ENCODE peak calls at places on chromosome 13, in seven cellular contexts. One of them, this sample, is unnamed.

GRCh38 chr13:91185294-91185863 is 162.1 kb upstream of the MIR17HG start:
- DNase-seq in Right ventricle myocardium inferior: no peak
- DNase-seq in uterus: no peak
- DNase-seq in anterior cingulate cortex: no peak
- DNase-seq in stimulated activated CD4-positive, alpha-beta T cell treated with anti-CD3 and anti-CD28 coated beads, Interleukin-1b, Interleukin-23, amount 100 ng/mL, for 24 hours: no peak
- DNase-seq in left ventricle myocardium inferior: no peak
- DNase-seq in AG10803: no peak
- DNase-seq in this sample: no peak

GRCh38 chr13:40059540-40060232 is 404.2 kb downstream of the COG6 start:
- DNase-seq in Right ventricle myocardium inferior: no peak
- DNase-seq in uterus: no peak
- DNase-seq in anterior cingulate cortex: no peak
- DNase-seq in stimulated activated CD4-positive, alpha-beta T cell treated with anti-CD3 and anti-CD28 coated beads, Interleukin-1b, Interleukin-23, amount 100 ng/mL, for 24 hours: no peak
- DNase-seq in left ventricle myocardium inferior: no peak
- DNase-seq in AG10803: peak; percentile 10
- DNase-seq in this sample: no peak

GRCh38 chr13:96671073-96671472 is 323.2 kb downstream of the OXGR1 start:
- DNase-seq in Right ventricle myocardium inferior: no peak
- DNase-seq in uterus: no peak
- DNase-seq in anterior cingulate cortex: no peak
- DNase-seq in stimulated activated CD4-positive, alpha-beta T cell treated with anti-CD3 and anti-CD28 coated beads, Interleukin-1b, Interleukin-23, amount 100 ng/mL, for 24 hours: no peak
- DNase-seq in left ventricle myocardium inferior: no peak
- DNase-seq in AG10803: peak; percentile 8
- DNase-seq in this sample: no peak

GRCh38 chr13:90502143-90502542 is 845.3 kb upstream of the MIR17HG start:
- DNase-seq in Right ventricle myocardium inferior: peak; percentile 65
- DNase-seq in uterus: no peak
- DNase-seq in anterior cingulate cortex: no peak
- DNase-seq in stimulated activated CD4-positive, alpha-beta T cell treated with anti-CD3 and anti-CD28 coated beads, Interleukin-1b, Interleukin-23, amount 100 ng/mL, for 24 hours: no peak
- DNase-seq in left ventricle myocardium inferior: peak; percentile 26
- DNase-seq in AG10803: no peak
- DNase-seq in this sample: no peak

GRCh38 chr13:66933994-66934393 is 296.1 kb downstream of the PCDH9 start:
- DNase-seq in Right ventricle myocardium inferior: no peak
- DNase-seq in uterus: no peak
- DNase-seq in anterior cingulate cortex: no peak
- DNase-seq in stimulated activated CD4-positive, alpha-beta T cell treated with anti-CD3 and anti-CD28 coated beads, Interleukin-1b, Interleukin-23, amount 100 ng/mL, for 24 hours: no peak
- DNase-seq in left ventricle myocardium inferior: no peak
- DNase-seq in AG10803: peak; percentile 29
- DNase-seq in this sample: no peak

GRCh38 chr13:73952683-73953082 is 181.5 kb downstream of the KLF12 start:
- DNase-seq in Right ventricle myocardium inferior: no peak
- DNase-seq in uterus: no peak
- DNase-seq in anterior cingulate cortex: no peak
- DNase-seq in stimulated activated CD4-positive, alpha-beta T cell treated with anti-CD3 and anti-CD28 coated beads, Interleukin-1b, Interleukin-23, amount 100 ng/mL, for 24 hours: no peak
- DNase-seq in left ventricle myocardium inferior: no peak
- DNase-seq in AG10803: peak; percentile 17
- DNase-seq in this sample: no peak

GRCh38 chr13:71964491-71965108 is 97.6 kb upstream of the DACH1 start:
- DNase-seq in Right ventricle myocardium inferior: no peak
- DNase-seq in uterus: no peak
- DNase-seq in anterior cingulate cortex: no peak
- DNase-seq in stimulated activated CD4-positive, alpha-beta T cell treated with anti-CD3 and anti-CD28 coated beads, Interleukin-1b, Interleukin-23, amount 100 ng/mL, for 24 hours: no peak
- DNase-seq in left ventricle myocardium inferior: no peak
- DNase-seq in AG10803: no peak
- DNase-seq in this sample: no peak

GRCh38 chr13:73715114-73715909 is 418.9 kb downstream of the KLF12 start:
- DNase-seq in Right ventricle myocardium inferior: no peak
- DNase-seq in uterus: no peak
- DNase-seq in anterior cingulate cortex: no peak
- DNase-seq in stimulated activated CD4-positive, alpha-beta T cell treated with anti-CD3 and anti-CD28 coated beads, Interleukin-1b, Interleukin-23, amount 100 ng/mL, for 24 hours: no peak
- DNase-seq in left ventricle myocardium inferior: no peak
- DNase-seq in AG10803: no peak
- DNase-seq in this sample: no peak

GRCh38 chr13:75787249-75787940 is 151.3 kb downstream of the LMO7 start:
- DNase-seq in Right ventricle myocardium inferior: no peak
- DNase-seq in uterus: no peak
- DNase-seq in anterior cingulate cortex: no peak
- DNase-seq in stimulated activated CD4-positive, alpha-beta T cell treated with anti-CD3 and anti-CD28 coated beads, Interleukin-1b, Interleukin-23, amount 100 ng/mL, for 24 hours: no peak
- DNase-seq in left ventricle myocardium inferior: no peak
- DNase-seq in AG10803: peak; percentile 70
- DNase-seq in this sample: no peak

GRCh38 chr13:113731192-113732175 is 27.5 kb upstream of the TMEM255B start:
- DNase-seq in Right ventricle myocardium inferior: peak; percentile 54
- DNase-seq in uterus: no peak
- DNase-seq in anterior cingulate cortex: no peak
- DNase-seq in stimulated activated CD4-positive, alpha-beta T cell treated with anti-CD3 and anti-CD28 coated beads, Interleukin-1b, Interleukin-23, amount 100 ng/mL, for 24 hours: no peak
- DNase-seq in left ventricle myocardium inferior: no peak
- DNase-seq in AG10803: no peak
- DNase-seq in this sample: no peak

GRCh38 chr13:78881746-78882145 is 222.8 kb upstream of the OBI1 start:
- DNase-seq in Right ventricle myocardium inferior: no peak
- DNase-seq in uterus: no peak
- DNase-seq in anterior cingulate cortex: no peak
- DNase-seq in stimulated activated CD4-positive, alpha-beta T cell treated with anti-CD3 and anti-CD28 coated beads, Interleukin-1b, Interleukin-23, amount 100 ng/mL, for 24 hours: no peak
- DNase-seq in left ventricle myocardium inferior: no peak
- DNase-seq in AG10803: no peak
- DNase-seq in this sample: no peak

GRCh38 chr13:31814523-31814922 is 75.2 kb downstream of the RXFP2 start:
- DNase-seq in Right ventricle myocardium inferior: no peak
- DNase-seq in uterus: no peak
- DNase-seq in anterior cingulate cortex: no peak
- DNase-seq in stimulated activated CD4-positive, alpha-beta T cell treated with anti-CD3 and anti-CD28 coated beads, Interleukin-1b, Interleukin-23, amount 100 ng/mL, for 24 hours: no peak
- DNase-seq in left ventricle myocardium inferior: no peak
- DNase-seq in AG10803: no peak
- DNase-seq in this sample: no peak

GRCh38 chr13:101019126-101019525 is 344.5 kb upstream of the TMTC4 start:
- DNase-seq in Right ventricle myocardium inferior: no peak
- DNase-seq in uterus: no peak
- DNase-seq in anterior cingulate cortex: no peak
- DNase-seq in stimulated activated CD4-positive, alpha-beta T cell treated with anti-CD3 and anti-CD28 coated beads, Interleukin-1b, Interleukin-23, amount 100 ng/mL, for 24 hours: no peak
- DNase-seq in left ventricle myocardium inferior: no peak
- DNase-seq in AG10803: peak; percentile 8
- DNase-seq in this sample: no peak

GRCh38 chr13:105817011-105817410 is 718.5 kb downstream of the EFNB2 start:
- DNase-seq in Right ventricle myocardium inferior: no peak
- DNase-seq in uterus: no peak
- DNase-seq in anterior cingulate cortex: no peak
- DNase-seq in stimulated activated CD4-positive, alpha-beta T cell treated with anti-CD3 and anti-CD28 coated beads, Interleukin-1b, Interleukin-23, amount 100 ng/mL, for 24 hours: no peak
- DNase-seq in left ventricle myocardium inferior: no peak
- DNase-seq in AG10803: no peak
- DNase-seq in this sample: peak; percentile 54

GRCh38 chr13:105774739-105775460 is 760.6 kb downstream of the EFNB2 start:
- DNase-seq in Right ventricle myocardium inferior: no peak
- DNase-seq in uterus: no peak
- DNase-seq in anterior cingulate cortex: no peak
- DNase-seq in stimulated activated CD4-positive, alpha-beta T cell treated with anti-CD3 and anti-CD28 coated beads, Interleukin-1b, Interleukin-23, amount 100 ng/mL, for 24 hours: no peak
- DNase-seq in left ventricle myocardium inferior: no peak
- DNase-seq in AG10803: no peak
- DNase-seq in this sample: no peak

GRCh38 chr13:37357548-37357947 is 241.0 kb downstream of the POSTN start:
- DNase-seq in Right ventricle myocardium inferior: no peak
- DNase-seq in uterus: no peak
- DNase-seq in anterior cingulate cortex: no peak
- DNase-seq in stimulated activated CD4-positive, alpha-beta T cell treated with anti-CD3 and anti-CD28 coated beads, Interleukin-1b, Interleukin-23, amount 100 ng/mL, for 24 hours: no peak
- DNase-seq in left ventricle myocardium inferior: no peak
- DNase-seq in AG10803: no peak
- DNase-seq in this sample: no peak

GRCh38 chr13:109858319-109858718 is 71.9 kb upstream of the IRS2 start:
- DNase-seq in Right ventricle myocardium inferior: no peak
- DNase-seq in uterus: no peak
- DNase-seq in anterior cingulate cortex: no peak
- DNase-seq in stimulated activated CD4-positive, alpha-beta T cell treated with anti-CD3 and anti-CD28 coated beads, Interleukin-1b, Interleukin-23, amount 100 ng/mL, for 24 hours: no peak
- DNase-seq in left ventricle myocardium inferior: no peak
- DNase-seq in AG10803: no peak
- DNase-seq in this sample: no peak

GRCh38 chr13:37741536-37741935 is 128.0 kb downstream of the TRPC4 start:
- DNase-seq in Right ventricle myocardium inferior: no peak
- DNase-seq in uterus: no peak
- DNase-seq in anterior cingulate cortex: no peak
- DNase-seq in stimulated activated CD4-positive, alpha-beta T cell treated with anti-CD3 and anti-CD28 coated beads, Interleukin-1b, Interleukin-23, amount 100 ng/mL, for 24 hours: no peak
- DNase-seq in left ventricle myocardium inferior: no peak
- DNase-seq in AG10803: peak; percentile 23
- DNase-seq in this sample: no peak

GRCh38 chr13:27605610-27606200 is 14.6 kb downstream of the LNX2 start:
- DNase-seq in Right ventricle myocardium inferior: no peak
- DNase-seq in uterus: no peak
- DNase-seq in anterior cingulate cortex: no peak
- DNase-seq in stimulated activated CD4-positive, alpha-beta T cell treated with anti-CD3 and anti-CD28 coated beads, Interleukin-1b, Interleukin-23, amount 100 ng/mL, for 24 hours: no peak
- DNase-seq in left ventricle myocardium inferior: no peak
- DNase-seq in AG10803: no peak
- DNase-seq in this sample: no peak

GRCh38 chr13:113862191-113862765 is 1.6 kb downstream of the GAS6 start:
- DNase-seq in Right ventricle myocardium inferior: no peak
- DNase-seq in uterus: no peak
- DNase-seq in anterior cingulate cortex: no peak
- DNase-seq in stimulated activated CD4-positive, alpha-beta T cell treated with anti-CD3 and anti-CD28 coated beads, Interleukin-1b, Interleukin-23, amount 100 ng/mL, for 24 hours: no peak
- DNase-seq in left ventricle myocardium inferior: no peak
- DNase-seq in AG10803: no peak
- DNase-seq in this sample: no peak

GRCh38 chr13:77692746-77693448 is 4.6 kb upstream of the SLAIN1 start:
- DNase-seq in Right ventricle myocardium inferior: no peak
- DNase-seq in uterus: no peak
- DNase-seq in anterior cingulate cortex: no peak
- DNase-seq in stimulated activated CD4-positive, alpha-beta T cell treated with anti-CD3 and anti-CD28 coated beads, Interleukin-1b, Interleukin-23, amount 100 ng/mL, for 24 hours: no peak
- DNase-seq in left ventricle myocardium inferior: no peak
- DNase-seq in AG10803: no peak
- DNase-seq in this sample: no peak

GRCh38 chr13:63184693-63185092 is 1769.0 kb upstream of the PCDH20 start:
- DNase-seq in Right ventricle myocardium inferior: no peak
- DNase-seq in uterus: no peak
- DNase-seq in anterior cingulate cortex: no peak
- DNase-seq in stimulated activated CD4-positive, alpha-beta T cell treated with anti-CD3 and anti-CD28 coated beads, Interleukin-1b, Interleukin-23, amount 100 ng/mL, for 24 hours: no peak
- DNase-seq in left ventricle myocardium inferior: no peak
- DNase-seq in AG10803: peak; percentile 63
- DNase-seq in this sample: peak; percentile 63

GRCh38 chr13:49530452-49530851 is 34.7 kb downstream of the PHF11 start:
- DNase-seq in Right ventricle myocardium inferior: no peak
- DNase-seq in uterus: no peak
- DNase-seq in anterior cingulate cortex: no peak
- DNase-seq in stimulated activated CD4-positive, alpha-beta T cell treated with anti-CD3 and anti-CD28 coated beads, Interleukin-1b, Interleukin-23, amount 100 ng/mL, for 24 hours: no peak
- DNase-seq in left ventricle myocardium inferior: no peak
- DNase-seq in AG10803: no peak
- DNase-seq in this sample: no peak

GRCh38 chr13:45398862-45399261 is 19.3 kb downstream of the SLC25A30 start:
- DNase-seq in Right ventricle myocardium inferior: no peak
- DNase-seq in uterus: no peak
- DNase-seq in anterior cingulate cortex: no peak
- DNase-seq in stimulated activated CD4-positive, alpha-beta T cell treated with anti-CD3 and anti-CD28 coated beads, Interleukin-1b, Interleukin-23, amount 100 ng/mL, for 24 hours: no peak
- DNase-seq in left ventricle myocardium inferior: no peak
- DNase-seq in AG10803: no peak
- DNase-seq in this sample: no peak

GRCh38 chr13:102878491-102878890 is 32.7 kb downstream of the ERCC5 start:
- DNase-seq in Right ventricle myocardium inferior: no peak
- DNase-seq in uterus: no peak
- DNase-seq in anterior cingulate cortex: no peak
- DNase-seq in stimulated activated CD4-positive, alpha-beta T cell treated with anti-CD3 and anti-CD28 coated beads, Interleukin-1b, Interleukin-23, amount 100 ng/mL, for 24 hours: no peak
- DNase-seq in left ventricle myocardium inferior: no peak
- DNase-seq in AG10803: peak; percentile 76
- DNase-seq in this sample: no peak

GRCh38 chr13:27194209-27194608 is 22.6 kb upstream of the USP12 start:
- DNase-seq in Right ventricle myocardium inferior: no peak
- DNase-seq in uterus: no peak
- DNase-seq in anterior cingulate cortex: no peak
- DNase-seq in stimulated activated CD4-positive, alpha-beta T cell treated with anti-CD3 and anti-CD28 coated beads, Interleukin-1b, Interleukin-23, amount 100 ng/mL, for 24 hours: no peak
- DNase-seq in left ventricle myocardium inferior: no peak
- DNase-seq in AG10803: no peak
- DNase-seq in this sample: no peak

GRCh38 chr13:51825681-51826254 is 19.2 kb downstream of the TMEM272 start:
- DNase-seq in Right ventricle myocardium inferior: no peak
- DNase-seq in uterus: no peak
- DNase-seq in anterior cingulate cortex: no peak
- DNase-seq in stimulated activated CD4-positive, alpha-beta T cell treated with anti-CD3 and anti-CD28 coated beads, Interleukin-1b, Interleukin-23, amount 100 ng/mL, for 24 hours: no peak
- DNase-seq in left ventricle myocardium inferior: no peak
- DNase-seq in AG10803: no peak
- DNase-seq in this sample: no peak

GRCh38 chr13:77184455-77184854 is 142.4 kb downstream of the MYCBP2 start:
- DNase-seq in Right ventricle myocardium inferior: no peak
- DNase-seq in uterus: no peak
- DNase-seq in anterior cingulate cortex: no peak
- DNase-seq in stimulated activated CD4-positive, alpha-beta T cell treated with anti-CD3 and anti-CD28 coated beads, Interleukin-1b, Interleukin-23, amount 100 ng/mL, for 24 hours: no peak
- DNase-seq in left ventricle myocardium inferior: no peak
- DNase-seq in AG10803: no peak
- DNase-seq in this sample: no peak

GRCh38 chr13:85379433-85379832 is 419.8 kb downstream of the SLITRK6 start:
- DNase-seq in Right ventricle myocardium inferior: no peak
- DNase-seq in uterus: no peak
- DNase-seq in anterior cingulate cortex: no peak
- DNase-seq in stimulated activated CD4-positive, alpha-beta T cell treated with anti-CD3 and anti-CD28 coated beads, Interleukin-1b, Interleukin-23, amount 100 ng/mL, for 24 hours: no peak
- DNase-seq in left ventricle myocardium inferior: no peak
- DNase-seq in AG10803: no peak
- DNase-seq in this sample: no peak

GRCh38 chr13:72839831-72840426 is 58.0 kb downstream of the PIBF1 start:
- DNase-seq in Right ventricle myocardium inferior: no peak
- DNase-seq in uterus: no peak
- DNase-seq in anterior cingulate cortex: no peak
- DNase-seq in stimulated activated CD4-positive, alpha-beta T cell treated with anti-CD3 and anti-CD28 coated beads, Interleukin-1b, Interleukin-23, amount 100 ng/mL, for 24 hours: no peak
- DNase-seq in left ventricle myocardium inferior: peak; percentile 17
- DNase-seq in AG10803: peak; percentile 40
- DNase-seq in this sample: peak; percentile 45

GRCh38 chr13:108663710-108664109 is 34.3 kb downstream of the MYO16 start:
- DNase-seq in Right ventricle myocardium inferior: no peak
- DNase-seq in uterus: no peak
- DNase-seq in anterior cingulate cortex: no peak
- DNase-seq in stimulated activated CD4-positive, alpha-beta T cell treated with anti-CD3 and anti-CD28 coated beads, Interleukin-1b, Interleukin-23, amount 100 ng/mL, for 24 hours: no peak
- DNase-seq in left ventricle myocardium inferior: no peak
- DNase-seq in AG10803: no peak
- DNase-seq in this sample: no peak

GRCh38 chr13:30353060-30353459 is 45.7 kb upstream of the KATNAL1 start:
- DNase-seq in Right ventricle myocardium inferior: no peak
- DNase-seq in uterus: no peak
- DNase-seq in anterior cingulate cortex: no peak
- DNase-seq in stimulated activated CD4-positive, alpha-beta T cell treated with anti-CD3 and anti-CD28 coated beads, Interleukin-1b, Interleukin-23, amount 100 ng/mL, for 24 hours: no peak
- DNase-seq in left ventricle myocardium inferior: no peak
- DNase-seq in AG10803: no peak
- DNase-seq in this sample: no peak

GRCh38 chr13:97257800-97258799 is 36.0 kb downstream of the MBNL2 start:
- DNase-seq in Right ventricle myocardium inferior: peak; percentile 71
- DNase-seq in uterus: peak; percentile 77
- DNase-seq in anterior cingulate cortex: no peak
- DNase-seq in stimulated activated CD4-positive, alpha-beta T cell treated with anti-CD3 and anti-CD28 coated beads, Interleukin-1b, Interleukin-23, amount 100 ng/mL, for 24 hours: no peak
- DNase-seq in left ventricle myocardium inferior: peak; percentile 40
- DNase-seq in AG10803: peak; percentile 88
- DNase-seq in this sample: no peak

GRCh38 chr13:46516624-46517318 is 36.2 kb upstream of the LRCH1 start:
- DNase-seq in Right ventricle myocardium inferior: no peak
- DNase-seq in uterus: no peak
- DNase-seq in anterior cingulate cortex: no peak
- DNase-seq in stimulated activated CD4-positive, alpha-beta T cell treated with anti-CD3 and anti-CD28 coated beads, Interleukin-1b, Interleukin-23, amount 100 ng/mL, for 24 hours: no peak
- DNase-seq in left ventricle myocardium inferior: no peak
- DNase-seq in AG10803: peak; percentile 17
- DNase-seq in this sample: no peak

GRCh38 chr13:112752711-112753541 is 63.1 kb downstream of the ATP11A start:
- DNase-seq in Right ventricle myocardium inferior: no peak
- DNase-seq in uterus: peak; percentile 73
- DNase-seq in anterior cingulate cortex: no peak
- DNase-seq in stimulated activated CD4-positive, alpha-beta T cell treated with anti-CD3 and anti-CD28 coated beads, Interleukin-1b, Interleukin-23, amount 100 ng/mL, for 24 hours: no peak
- DNase-seq in left ventricle myocardium inferior: no peak
- DNase-seq in AG10803: no peak
- DNase-seq in this sample: no peak

GRCh38 chr13:31807090-31807541 is 67.8 kb downstream of the RXFP2 start:
- DNase-seq in Right ventricle myocardium inferior: no peak
- DNase-seq in uterus: no peak
- DNase-seq in anterior cingulate cortex: no peak
- DNase-seq in stimulated activated CD4-positive, alpha-beta T cell treated with anti-CD3 and anti-CD28 coated beads, Interleukin-1b, Interleukin-23, amount 100 ng/mL, for 24 hours: no peak
- DNase-seq in left ventricle myocardium inferior: no peak
- DNase-seq in AG10803: peak; percentile 64
- DNase-seq in this sample: no peak

GRCh38 chr13:48074006-48074405 is 20.9 kb downstream of the MED4 start:
- DNase-seq in Right ventricle myocardium inferior: no peak
- DNase-seq in uterus: no peak
- DNase-seq in anterior cingulate cortex: no peak
- DNase-seq in stimulated activated CD4-positive, alpha-beta T cell treated with anti-CD3 and anti-CD28 coated beads, Interleukin-1b, Interleukin-23, amount 100 ng/mL, for 24 hours: no peak
- DNase-seq in left ventricle myocardium inferior: no peak
- DNase-seq in AG10803: no peak
- DNase-seq in this sample: no peak

GRCh38 chr13:112184261-112184660 is 117.3 kb downstream of the SOX1 start:
- DNase-seq in Right ventricle myocardium inferior: no peak
- DNase-seq in uterus: no peak
- DNase-seq in anterior cingulate cortex: no peak
- DNase-seq in stimulated activated CD4-positive, alpha-beta T cell treated with anti-CD3 and anti-CD28 coated beads, Interleukin-1b, Interleukin-23, amount 100 ng/mL, for 24 hours: no peak
- DNase-seq in left ventricle myocardium inferior: no peak
- DNase-seq in AG10803: no peak
- DNase-seq in this sample: no peak

This sample was measured in iPS DF 6.9.